ENCODE peak calls at places on chromosomes 11 and 22, in six cellular contexts. One of them, this sample, is unnamed.

GRCh38 chr11:59283825-59284772 is 71.4 kb upstream of the MPEG1 start:
- DNase-seq in prostate gland: peak
- DNase-seq in stomach: peak
- DNase-seq in hepatocyte: peak
- DNase-seq in fibroblast of lung: peak
- DNase-seq in OCI-LY7: peak
- DNase-seq in this sample: peak

GRCh38 chr11:119218141-119218878 is 12.2 kb downstream of the CBL start:
- DNase-seq in hepatocyte: peak
- DNase-seq in prostate gland: no peak
- DNase-seq in OCI-LY7: no peak
- DNase-seq in fibroblast of lung: peak
- DNase-seq in stomach: no peak
- DNase-seq in this sample: peak

GRCh38 chr11:12354750-12355545 is 22.4 kb upstream of the PARVA start:
- DNase-seq in prostate gland: no peak
- DNase-seq in fibroblast of lung: no peak
- DNase-seq in stomach: no peak
- DNase-seq in OCI-LY7: no peak
- DNase-seq in hepatocyte: no peak
- DNase-seq in this sample: no peak

GRCh38 chr22:24550028-24550901 is 4.7 kb downstream of the GUCD1 start:
- DNase-seq in hepatocyte: peak
- DNase-seq in prostate gland: no peak
- DNase-seq in fibroblast of lung: no peak
- DNase-seq in stomach: peak
- DNase-seq in OCI-LY7: no peak
- DNase-seq in this sample: peak

GRCh38 chr11:75355051-75355450 is 3.6 kb upstream of the ARRB1 start:
- DNase-seq in OCI-LY7: no peak
- DNase-seq in stomach: no peak
- DNase-seq in prostate gland: no peak
- DNase-seq in fibroblast of lung: no peak
- DNase-seq in hepatocyte: no peak
- DNase-seq in this sample: no peak

GRCh38 chr11:45798793-45799441 is 6.0 kb upstream of the SLC35C1 start:
- DNase-seq in fibroblast of lung: peak
- DNase-seq in hepatocyte: peak
- DNase-seq in stomach: peak
- DNase-seq in OCI-LY7: no peak
- DNase-seq in prostate gland: peak
- DNase-seq in this sample: no peak

GRCh38 chr11:95977534-95978174 is 53.7 kb upstream of the MTMR2 start:
- DNase-seq in stomach: no peak
- DNase-seq in hepatocyte: no peak
- DNase-seq in OCI-LY7: no peak
- DNase-seq in fibroblast of lung: peak
- DNase-seq in prostate gland: no peak
- DNase-seq in this sample: peak

GRCh38 chr11:76257040-76257730 is 50.9 kb upstream of the WNT11 start:
- DNase-seq in hepatocyte: no peak
- DNase-seq in fibroblast of lung: no peak
- DNase-seq in prostate gland: no peak
- DNase-seq in OCI-LY7: no peak
- DNase-seq in stomach: no peak
- DNase-seq in this sample: no peak

GRCh38 chr11:11263238-11264030 is 89.6 kb downstream of the CSNK2A3 start:
- DNase-seq in stomach: no peak
- DNase-seq in fibroblast of lung: no peak
- DNase-seq in prostate gland: peak
- DNase-seq in OCI-LY7: no peak
- DNase-seq in hepatocyte: no peak
- DNase-seq in this sample: no peak

GRCh38 chr11:114082415-114082748 is 22.9 kb downstream of the ZBTB16 start:
- DNase-seq in fibroblast of lung: peak
- DNase-seq in stomach: no peak
- DNase-seq in OCI-LY7: no peak
- DNase-seq in prostate gland: no peak
- DNase-seq in hepatocyte: peak
- DNase-seq in this sample: no peak

GRCh38 chr11:46367244-46367915 is 14.1 kb upstream of the MDK start:
- DNase-seq in stomach: peak
- DNase-seq in OCI-LY7: peak
- DNase-seq in fibroblast of lung: peak
- DNase-seq in hepatocyte: peak
- DNase-seq in prostate gland: peak
- DNase-seq in this sample: no peak

GRCh38 chr22:42799462-42800405 is 57.3 kb downstream of the ARFGAP3 start:
- DNase-seq in hepatocyte: no peak
- DNase-seq in OCI-LY7: peak
- DNase-seq in fibroblast of lung: no peak
- DNase-seq in prostate gland: no peak
- DNase-seq in stomach: no peak
- DNase-seq in this sample: no peak

GRCh38 chr11:7353100-7353499 is 101.4 kb downstream of the SYT9 start:
- DNase-seq in prostate gland: no peak
- DNase-seq in stomach: no peak
- DNase-seq in hepatocyte: peak
- DNase-seq in OCI-LY7: peak
- DNase-seq in fibroblast of lung: no peak
- DNase-seq in this sample: peak

DNA sequence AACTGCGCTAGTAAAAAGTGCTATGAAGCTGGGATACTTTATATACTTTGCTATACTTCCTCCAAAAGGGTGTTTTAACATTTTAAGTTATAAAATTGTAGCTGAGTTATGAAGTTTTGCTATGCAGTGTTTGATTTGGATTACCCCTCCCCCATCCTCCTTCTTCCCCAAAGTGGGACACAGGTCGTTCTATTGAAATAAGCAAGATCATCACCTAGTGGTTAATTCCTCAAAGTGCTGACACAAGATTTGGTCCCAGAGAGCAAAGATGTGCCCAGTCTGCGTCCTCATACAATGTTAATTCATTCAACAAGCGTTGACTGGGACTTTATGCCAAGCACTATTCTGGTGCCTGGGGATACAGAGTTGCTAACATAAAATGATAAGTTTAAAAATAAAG is 78.5 kb downstream of the SPON1 start:
- DNase-seq in OCI-LY7: peak
- DNase-seq in prostate gland: no peak
- DNase-seq in fibroblast of lung: peak
- DNase-seq in stomach: no peak
- DNase-seq in hepatocyte: no peak
- DNase-seq in this sample: no peak
- TF ChIP-seq CTCF in OCI-LY7: peak
- TF ChIP-seq CTCF in prostate gland: peak
- TF ChIP-seq CTCF in fibroblast of lung: peak
- TF ChIP-seq CTCF in stomach: no peak
- TF ChIP-seq CTCF in hepatocyte: peak
- TF ChIP-seq CTCF in this sample: peak

DNA sequence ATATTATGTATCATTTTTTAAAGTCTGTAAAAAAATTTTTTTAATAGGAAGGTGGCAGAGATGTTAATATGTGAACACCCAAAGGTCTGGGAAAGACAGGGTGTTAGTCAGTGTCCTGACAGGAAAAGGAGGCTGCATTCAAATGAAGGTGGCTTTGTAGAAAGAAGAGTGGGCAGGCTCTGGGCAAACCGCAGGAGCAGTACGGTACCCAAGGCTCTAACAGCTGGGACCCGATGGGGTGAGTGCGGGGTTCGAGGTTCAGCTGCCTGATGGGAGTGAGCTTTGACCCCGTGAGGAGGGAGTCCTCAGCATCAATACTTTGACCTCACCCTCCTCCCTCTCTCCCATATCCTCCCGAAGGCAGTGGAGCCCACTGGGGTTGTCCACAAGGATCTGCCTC is 142.5 kb downstream of the C11orf91 start:
- DNase-seq in hepatocyte: no peak
- DNase-seq in fibroblast of lung: no peak
- DNase-seq in prostate gland: no peak
- DNase-seq in OCI-LY7: no peak
- DNase-seq in stomach: no peak
- DNase-seq in this sample: no peak
- H3K27ac ChIP-seq in hepatocyte: no peak
- H3K27ac ChIP-seq in fibroblast of lung: no peak
- H3K27ac ChIP-seq in prostate gland: no peak
- H3K27ac ChIP-seq in OCI-LY7: no peak
- H3K27ac ChIP-seq in stomach: no peak
- H3K27ac ChIP-seq in this sample: no peak

GRCh38 chr22:26565181-26565580 is 24.8 kb downstream of the TPST2 start:
- DNase-seq in OCI-LY7: no peak
- DNase-seq in stomach: no peak
- DNase-seq in fibroblast of lung: no peak
- DNase-seq in hepatocyte: no peak
- DNase-seq in prostate gland: peak
- DNase-seq in this sample: no peak

GRCh38 chr22:26564672-26565071 is 25.3 kb downstream of the TPST2 start:
- DNase-seq in hepatocyte: no peak
- DNase-seq in prostate gland: no peak
- DNase-seq in fibroblast of lung: no peak
- DNase-seq in OCI-LY7: no peak
- DNase-seq in stomach: no peak
- DNase-seq in this sample: no peak

GRCh38 chr22:26564181-26564580 is 25.8 kb downstream of the TPST2 start:
- DNase-seq in prostate gland: peak
- DNase-seq in hepatocyte: no peak
- DNase-seq in OCI-LY7: no peak
- DNase-seq in stomach: no peak
- DNase-seq in fibroblast of lung: no peak
- DNase-seq in this sample: no peak

GRCh38 chr22:26561756-26562417 is 28.0 kb downstream of the TPST2 start:
- DNase-seq in OCI-LY7: no peak
- DNase-seq in stomach: peak
- DNase-seq in prostate gland: peak
- DNase-seq in fibroblast of lung: no peak
- DNase-seq in hepatocyte: no peak
- DNase-seq in this sample: no peak

GRCh38 chr22:26563022-26563421 is 26.9 kb downstream of the TPST2 start:
- DNase-seq in OCI-LY7: peak
- DNase-seq in fibroblast of lung: no peak
- DNase-seq in prostate gland: no peak
- DNase-seq in stomach: no peak
- DNase-seq in hepatocyte: no peak
- DNase-seq in this sample: no peak
- TF ChIP-seq CTCF in OCI-LY7: peak
- TF ChIP-seq CTCF in fibroblast of lung: no peak
- TF ChIP-seq CTCF in prostate gland: no peak
- TF ChIP-seq CTCF in stomach: no peak
- TF ChIP-seq CTCF in hepatocyte: no peak
- TF ChIP-seq CTCF in this sample: no peak

GRCh38 chr11:47412152-47412746 is 3.9 kb downstream of the SLC39A13 start:
- DNase-seq in stomach: peak
- DNase-seq in prostate gland: no peak
- DNase-seq in hepatocyte: peak
- DNase-seq in fibroblast of lung: peak
- DNase-seq in OCI-LY7: peak
- DNase-seq in this sample: no peak
- H3K27ac ChIP-seq in stomach: no peak
- H3K27ac ChIP-seq in prostate gland: no peak
- H3K27ac ChIP-seq in hepatocyte: no peak
- H3K27ac ChIP-seq in fibroblast of lung: no peak
- H3K27ac ChIP-seq in OCI-LY7: no peak
- H3K27ac ChIP-seq in this sample: no peak

This sample was measured in Panc1.